ENCODE peak calls at places on chromosomes 1 and 21, in five cellular contexts. One of them, this sample, is unnamed.

GRCh38 chr1:117599286-117599685 is 6.6 kb upstream of the TENT5C start:
- DNase-seq in endothelial cell: no peak
- DNase-seq in uterus: no peak
- DNase-seq in adrenal gland: no peak
- DNase-seq in IMR-90: no peak
- DNase-seq in this sample: no peak

GRCh38 chr1:58064281-58064680 is 482.2 kb downstream of the OMA1 start:
- DNase-seq in endothelial cell: no peak
- DNase-seq in uterus: no peak
- DNase-seq in adrenal gland: no peak
- DNase-seq in IMR-90: no peak
- DNase-seq in this sample: no peak

GRCh38 chr1:46087891-46088290 is 44.5 kb downstream of the PIK3R3 start:
- DNase-seq in endothelial cell: no peak
- DNase-seq in uterus: no peak
- DNase-seq in adrenal gland: no peak
- DNase-seq in IMR-90: peak; percentile 68
- DNase-seq in this sample: no peak

GRCh38 chr1:9424278-9424677 is 115.0 kb upstream of the SLC25A33 start:
- DNase-seq in endothelial cell: no peak
- DNase-seq in uterus: no peak
- DNase-seq in adrenal gland: no peak
- DNase-seq in IMR-90: no peak
- DNase-seq in this sample: no peak

GRCh38 chr1:211536606-211537005 is 42.4 kb downstream of the SLC30A1 start:
- DNase-seq in endothelial cell: no peak
- DNase-seq in uterus: no peak
- DNase-seq in adrenal gland: no peak
- DNase-seq in IMR-90: no peak
- DNase-seq in this sample: no peak

GRCh38 chr1:232183802-232184201 is 446.1 kb downstream of the SIPA1L2 start:
- DNase-seq in endothelial cell: no peak
- DNase-seq in uterus: no peak
- DNase-seq in adrenal gland: no peak
- DNase-seq in IMR-90: no peak
- DNase-seq in this sample: peak; percentile 22

GRCh38 chr1:48947761-48948537 is 171.3 kb upstream of the BEND5 start:
- DNase-seq in endothelial cell: no peak
- DNase-seq in uterus: no peak
- DNase-seq in adrenal gland: peak; percentile 56
- DNase-seq in IMR-90: no peak
- DNase-seq in this sample: no peak

GRCh38 chr1:42172394-42173133 is 8.0 kb upstream of the GUCA2A start:
- DNase-seq in endothelial cell: no peak
- DNase-seq in uterus: no peak
- DNase-seq in adrenal gland: peak; percentile 90
- DNase-seq in IMR-90: no peak
- DNase-seq in this sample: no peak

GRCh38 chr1:2330035-2330434 is 61.3 kb downstream of the MORN1 start:
- DNase-seq in endothelial cell: no peak
- DNase-seq in uterus: no peak
- DNase-seq in adrenal gland: no peak
- DNase-seq in IMR-90: no peak
- DNase-seq in this sample: no peak

GRCh38 chr1:221794925-221795324 is 53.0 kb upstream of the DUSP10 start:
- DNase-seq in endothelial cell: no peak
- DNase-seq in uterus: no peak
- DNase-seq in adrenal gland: no peak
- DNase-seq in IMR-90: no peak
- DNase-seq in this sample: no peak

GRCh38 chr1:39196244-39197215 is 8.0 kb upstream of the MACF1 start:
- DNase-seq in endothelial cell: no peak
- DNase-seq in uterus: no peak
- DNase-seq in adrenal gland: no peak
- DNase-seq in IMR-90: peak; percentile 50
- DNase-seq in this sample: no peak

GRCh38 chr1:6178751-6179563 is 1.2 kb downstream of the CHD5 start:
- DNase-seq in endothelial cell: no peak
- DNase-seq in uterus: no peak
- DNase-seq in adrenal gland: no peak
- DNase-seq in IMR-90: no peak
- DNase-seq in this sample: no peak

GRCh38 chr1:147264158-147264768 is 21.8 kb downstream of the CHD1L start:
- DNase-seq in endothelial cell: no peak
- DNase-seq in uterus: no peak
- DNase-seq in adrenal gland: no peak
- DNase-seq in IMR-90: peak; percentile 82
- DNase-seq in this sample: peak; percentile 79

GRCh38 chr1:224162768-224163167 is 20.3 kb upstream of the DEGS1 start:
- DNase-seq in endothelial cell: no peak
- DNase-seq in uterus: no peak
- DNase-seq in adrenal gland: no peak
- DNase-seq in IMR-90: no peak
- DNase-seq in this sample: no peak

GRCh38 chr1:213119794-213120193 is 68.8 kb downstream of the RPS6KC1 start:
- DNase-seq in endothelial cell: no peak
- DNase-seq in uterus: no peak
- DNase-seq in adrenal gland: no peak
- DNase-seq in IMR-90: no peak
- DNase-seq in this sample: peak; percentile 37

GRCh38 chr21:31873696-31874599 is 1.1 kb downstream of the HUNK start:
- DNase-seq in endothelial cell: peak; percentile 84
- DNase-seq in uterus: peak; percentile 53
- DNase-seq in adrenal gland: no peak
- DNase-seq in IMR-90: peak; percentile 33
- DNase-seq in this sample: no peak

GRCh38 chr1:98104285-98104684 is 183.5 kb upstream of the DPYD start:
- DNase-seq in endothelial cell: no peak
- DNase-seq in uterus: no peak
- DNase-seq in adrenal gland: no peak
- DNase-seq in IMR-90: peak; percentile 87
- DNase-seq in this sample: peak; percentile 76

GRCh38 chr1:58764294-58764978 is 19.4 kb downstream of the JUN start:
- DNase-seq in endothelial cell: no peak
- DNase-seq in uterus: no peak
- DNase-seq in adrenal gland: no peak
- DNase-seq in IMR-90: peak; percentile 90
- DNase-seq in this sample: peak; percentile 49

GRCh38 chr1:6624712-6625578 is at the start of gene THAP3:
- DNase-seq in endothelial cell: peak; percentile 89
- DNase-seq in uterus: peak; percentile 85
- DNase-seq in adrenal gland: peak; percentile 91
- DNase-seq in IMR-90: peak; percentile 85
- DNase-seq in this sample: peak; percentile 82

GRCh38 chr1:62727656-62728396 is 39.6 kb upstream of the DOCK7 start:
- DNase-seq in endothelial cell: no peak
- DNase-seq in uterus: no peak
- DNase-seq in adrenal gland: no peak
- DNase-seq in IMR-90: peak; percentile 43
- DNase-seq in this sample: no peak

GRCh38 chr1:76330993-76331603 is 256.6 kb downstream of the ST6GALNAC3 start:
- DNase-seq in endothelial cell: peak; percentile 33
- DNase-seq in uterus: no peak
- DNase-seq in adrenal gland: peak; percentile 79
- DNase-seq in IMR-90: peak; percentile 77
- DNase-seq in this sample: peak; percentile 78

GRCh38 chr1:238658766-238659165 is 727.6 kb upstream of the CHRM3 start:
- DNase-seq in endothelial cell: no peak
- DNase-seq in uterus: no peak
- DNase-seq in adrenal gland: no peak
- DNase-seq in IMR-90: peak; percentile 74
- DNase-seq in this sample: peak; percentile 53

GRCh38 chr21:42291751-42292562 is 23.3 kb downstream of the TFF3 start:
- DNase-seq in endothelial cell: no peak
- DNase-seq in uterus: no peak
- DNase-seq in adrenal gland: no peak
- DNase-seq in IMR-90: no peak
- DNase-seq in this sample: no peak

GRCh38 chr1:165954940-165955339 is 127.5 kb downstream of the UCK2 start:
- DNase-seq in endothelial cell: no peak
- DNase-seq in uterus: no peak
- DNase-seq in adrenal gland: no peak
- DNase-seq in IMR-90: peak; percentile 69
- DNase-seq in this sample: no peak

GRCh38 chr1:181351740-181352139 is 131.6 kb upstream of the CACNA1E start:
- DNase-seq in endothelial cell: no peak
- DNase-seq in uterus: no peak
- DNase-seq in adrenal gland: peak; percentile 0
- DNase-seq in IMR-90: no peak
- DNase-seq in this sample: no peak

GRCh38 chr21:34688145-34688544 is 19.4 kb downstream of the CLIC6 start:
- DNase-seq in endothelial cell: peak; percentile 71
- DNase-seq in uterus: no peak
- DNase-seq in adrenal gland: no peak
- DNase-seq in IMR-90: no peak
- DNase-seq in this sample: peak; percentile 65

GRCh38 chr1:52632732-52633290 is at the start of gene SHISAL2A:
- DNase-seq in endothelial cell: peak; percentile 55
- DNase-seq in uterus: no peak
- DNase-seq in adrenal gland: peak; percentile 58
- DNase-seq in IMR-90: no peak
- DNase-seq in this sample: no peak

GRCh38 chr1:159752135-159752580 is 28.6 kb upstream of the DUSP23 start:
- DNase-seq in endothelial cell: no peak
- DNase-seq in uterus: peak; percentile 39
- DNase-seq in adrenal gland: peak; percentile 96
- DNase-seq in IMR-90: peak; percentile 4
- DNase-seq in this sample: peak; percentile 100

GRCh38 chr1:210250665-210250997 is 18.0 kb downstream of the SERTAD4 start:
- DNase-seq in endothelial cell: peak; percentile 62
- DNase-seq in uterus: no peak
- DNase-seq in adrenal gland: no peak
- DNase-seq in IMR-90: no peak
- DNase-seq in this sample: no peak

GRCh38 chr1:9724706-9725476 is 73.4 kb downstream of the PIK3CD start:
- DNase-seq in endothelial cell: peak; percentile 76
- DNase-seq in uterus: no peak
- DNase-seq in adrenal gland: peak; percentile 76
- DNase-seq in IMR-90: peak; percentile 47
- DNase-seq in this sample: peak; percentile 73

GRCh38 chr1:38026592-38027200 is 14.2 kb downstream of the UTP11 start:
- DNase-seq in endothelial cell: peak; percentile 71
- DNase-seq in uterus: no peak
- DNase-seq in adrenal gland: peak; percentile 90
- DNase-seq in IMR-90: peak; percentile 57
- DNase-seq in this sample: peak; percentile 74

GRCh38 chr1:212467843-212468482 is 35.2 kb downstream of the NENF start:
- DNase-seq in endothelial cell: no peak
- DNase-seq in uterus: no peak
- DNase-seq in adrenal gland: no peak
- DNase-seq in IMR-90: no peak
- DNase-seq in this sample: no peak

GRCh38 chr1:68229927-68230812 is 2.2 kb downstream of the WLS start:
- DNase-seq in endothelial cell: peak; percentile 29
- DNase-seq in uterus: no peak
- DNase-seq in adrenal gland: no peak
- DNase-seq in IMR-90: peak; percentile 47
- DNase-seq in this sample: peak; percentile 18

GRCh38 chr1:81349194-81349965 is 451.4 kb upstream of the ADGRL2 start:
- DNase-seq in endothelial cell: no peak
- DNase-seq in uterus: no peak
- DNase-seq in adrenal gland: no peak
- DNase-seq in IMR-90: no peak
- DNase-seq in this sample: no peak

GRCh38 chr1:9459784-9460407 is 79.4 kb upstream of the SLC25A33 start:
- DNase-seq in endothelial cell: no peak
- DNase-seq in uterus: peak; percentile 32
- DNase-seq in adrenal gland: no peak
- DNase-seq in IMR-90: no peak
- DNase-seq in this sample: no peak

GRCh38 chr21:38291875-38292274 is 35.1 kb downstream of the KCNJ15 start:
- DNase-seq in endothelial cell: no peak
- DNase-seq in uterus: no peak
- DNase-seq in adrenal gland: no peak
- DNase-seq in IMR-90: no peak
- DNase-seq in this sample: no peak
- TF ChIP-seq CTCF in endothelial cell: no peak
- TF ChIP-seq CTCF in uterus: no peak
- TF ChIP-seq CTCF in adrenal gland: no peak
- TF ChIP-seq CTCF in IMR-90: no peak
- TF ChIP-seq CTCF in this sample: no peak

GRCh38 chr1:152179566-152179965 is 20.5 kb upstream of the RPTN start:
- DNase-seq in endothelial cell: no peak
- DNase-seq in uterus: no peak
- DNase-seq in adrenal gland: no peak
- DNase-seq in IMR-90: no peak
- DNase-seq in this sample: peak; percentile 46

GRCh38 chr1:152185544-152186391 is 26.7 kb upstream of the RPTN start:
- DNase-seq in endothelial cell: peak; percentile 31
- DNase-seq in uterus: no peak
- DNase-seq in adrenal gland: peak; percentile 63
- DNase-seq in IMR-90: peak; percentile 64
- DNase-seq in this sample: peak; percentile 88

GRCh38 chr1:152182942-152183341 is 23.9 kb upstream of the RPTN start:
- DNase-seq in endothelial cell: no peak
- DNase-seq in uterus: no peak
- DNase-seq in adrenal gland: peak; percentile 55
- DNase-seq in IMR-90: peak; percentile 44
- DNase-seq in this sample: peak; percentile 95

GRCh38 chr1:152186556-152187285 is 27.7 kb upstream of the RPTN start:
- DNase-seq in endothelial cell: no peak
- DNase-seq in uterus: no peak
- DNase-seq in adrenal gland: no peak
- DNase-seq in IMR-90: no peak
- DNase-seq in this sample: peak; percentile 53

GRCh38 chr1:152182431-152182830 is 23.4 kb upstream of the RPTN start:
- DNase-seq in endothelial cell: peak; percentile 26
- DNase-seq in uterus: no peak
- DNase-seq in adrenal gland: no peak
- DNase-seq in IMR-90: no peak
- DNase-seq in this sample: peak; percentile 80
- TF ChIP-seq CTCF in endothelial cell: peak; percentile 58
- TF ChIP-seq CTCF in uterus: no peak
- TF ChIP-seq CTCF in adrenal gland: peak; percentile 59
- TF ChIP-seq CTCF in IMR-90: peak; percentile 32
- TF ChIP-seq CTCF in this sample: peak; percentile 94

DNA sequence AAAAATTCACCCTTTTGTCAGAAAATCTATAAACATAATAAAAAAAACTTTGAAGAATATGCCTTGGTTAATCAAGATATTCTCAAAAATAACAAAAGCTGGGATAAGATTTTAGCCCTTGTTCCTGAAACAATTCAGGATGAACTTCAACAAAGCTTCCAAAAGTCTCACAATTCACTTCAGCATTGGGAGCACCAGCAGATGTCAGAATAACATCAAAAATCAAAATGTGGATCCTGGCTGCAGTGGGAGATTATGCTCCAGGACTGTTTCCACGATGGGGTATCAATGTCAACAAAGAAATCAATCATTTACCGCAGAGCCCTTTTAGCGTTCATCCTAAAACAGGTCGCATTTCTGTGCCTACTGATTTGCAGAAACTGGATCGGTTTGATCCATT is 35.2 kb downstream of the ZNF670 start:
- DNase-seq in endothelial cell: no peak
- DNase-seq in uterus: no peak
- DNase-seq in adrenal gland: no peak
- DNase-seq in IMR-90: no peak
- DNase-seq in this sample: no peak
- TF ChIP-seq CTCF in endothelial cell: no peak
- TF ChIP-seq CTCF in uterus: peak; percentile 39
- TF ChIP-seq CTCF in adrenal gland: no peak
- TF ChIP-seq CTCF in IMR-90: no peak
- TF ChIP-seq CTCF in this sample: no peak

GRCh38 chr1:158121604-158122254 is 59.0 kb upstream of the CD1D start:
- DNase-seq in endothelial cell: peak; percentile 62
- DNase-seq in uterus: no peak
- DNase-seq in adrenal gland: no peak
- DNase-seq in IMR-90: peak; percentile 46
- DNase-seq in this sample: peak; percentile 85
- TF ChIP-seq CTCF in endothelial cell: peak; percentile 62
- TF ChIP-seq CTCF in uterus: no peak
- TF ChIP-seq CTCF in adrenal gland: peak; percentile 54
- TF ChIP-seq CTCF in IMR-90: peak; percentile 57
- TF ChIP-seq CTCF in this sample: peak; percentile 95

This sample was measured in MCF 10A.